ENCODE peak calls at places on chromosomes 5 and 9, in five cellular contexts. E, T, K, V and Z are unnamed samples.

GRCh38 chr9:80156262-80156661 is 584.5 kb downstream of the TLE4 start:
- DNase-seq in E (no peak), T (no peak), K (no peak), V (no peak), Z (no peak)

GRCh38 chr5:76737131-76737556 is 21.2 kb downstream of the F2R start:
- DNase-seq in E (no peak), T (peak; percentile 71), K (no peak), V (no peak), Z (no peak)

GRCh38 chr5:1937590-1937989 is 54.9 kb upstream of the IRX4 start:
- DNase-seq in E (no peak), T (no peak), K (no peak), V (no peak), Z (no peak)

GRCh38 chr5:136517755-136518154 is 152.4 kb upstream of the TRPC7 start:
- DNase-seq in E (no peak), T (no peak), K (no peak), V (no peak), Z (no peak)

GRCh38 chr5:125478599-125478998 is 732.2 kb upstream of the ZNF608 start:
- DNase-seq in E (peak; percentile 35), T (no peak), K (no peak), V (no peak), Z (no peak)

GRCh38 chr5:161369032-161369431 is 177.5 kb downstream of the GABRB2 start:
- DNase-seq in E (no peak), T (no peak), K (no peak), V (no peak), Z (no peak)

GRCh38 chr9:90948156-90948555 is 146.5 kb downstream of the SYK start:
- DNase-seq in E (no peak), T (no peak), K (no peak), V (no peak), Z (no peak)

GRCh38 chr9:116806075-116806474 is 119.0 kb downstream of the TRIM32 start:
- DNase-seq in E (no peak), T (no peak), K (no peak), V (no peak), Z (peak; percentile 24)

GRCh38 chr9:125961037-125961436 is 213.9 kb downstream of the PBX3 start:
- DNase-seq in E (no peak), T (no peak), K (no peak), V (no peak), Z (no peak)

GRCh38 chr9:134175291-134175807 is 11.0 kb upstream of the RNU6ATAC start:
- DNase-seq in E (no peak), T (no peak), K (no peak), V (peak; percentile 83), Z (peak; percentile 100)

GRCh38 chr5:38557309-38557710 is 864 bp upstream of the LIFR start:
- DNase-seq in E (peak; percentile 36), T (no peak), K (no peak), V (no peak), Z (no peak)

GRCh38 chr9:92988215-92988731 is 41.0 kb downstream of the FGD3 start:
- DNase-seq in E (no peak), T (no peak), K (no peak), V (no peak), Z (no peak)

GRCh38 chr5:170389250-170389902 is at the start of gene KCNMB1:
- DNase-seq in E (no peak), T (no peak), K (peak; percentile 43), V (no peak), Z (no peak)

GRCh38 chr9:120383999-120384924 is 195.7 kb downstream of the CDK5RAP2 start:
- DNase-seq in E (peak; percentile 88), T (no peak), K (no peak), V (no peak), Z (peak; percentile 67)

GRCh38 chr5:154103223-154103622 is 64.5 kb downstream of the MFAP3 start:
- DNase-seq in E (no peak), T (no peak), K (no peak), V (no peak), Z (no peak)

GRCh38 chr9:88433583-88434240 is 45.5 kb downstream of the SPIN1 start:
- DNase-seq in E (no peak), T (no peak), K (no peak), V (no peak), Z (no peak)

GRCh38 chr5:133121080-133121479 is 69.3 kb downstream of the HSPA4 start:
- DNase-seq in E (no peak), T (no peak), K (no peak), V (no peak), Z (no peak)

GRCh38 chr5:61167382-61167781 is 5.1 kb upstream of the SMIM15 start:
- DNase-seq in E (peak; percentile 32), T (no peak), K (no peak), V (no peak), Z (peak; percentile 42)

GRCh38 chr5:150562832-150563231 is 54.9 kb downstream of the NDST1 start:
- DNase-seq in E (no peak), T (no peak), K (no peak), V (no peak), Z (no peak)

GRCh38 chr5:42547146-42547545 is 123.9 kb downstream of the GHR start:
- DNase-seq in E (no peak), T (no peak), K (no peak), V (no peak), Z (no peak)

GRCh38 chr5:91381774-91382492 is 1.2 kb downstream of the ARRDC3 start:
- DNase-seq in E (peak; percentile 64), T (no peak), K (peak; percentile 79), V (no peak), Z (peak; percentile 68)

GRCh38 chr9:93156475-93157008 is 22.5 kb upstream of the NINJ1 start:
- DNase-seq in E (no peak), T (peak; percentile 70), K (no peak), V (no peak), Z (no peak)

GRCh38 chr5:132673939-132674630 is at the start of gene IL4:
- DNase-seq in E (no peak), T (no peak), K (no peak), V (no peak), Z (no peak)

GRCh38 chr5:123610209-123610608 is 98.2 kb downstream of the CSNK1G3 start:
- DNase-seq in E (no peak), T (no peak), K (no peak), V (no peak), Z (no peak)

GRCh38 chr9:80235752-80236151 is 664.0 kb downstream of the TLE4 start:
- DNase-seq in E (no peak), T (no peak), K (no peak), V (no peak), Z (no peak)

GRCh38 chr9:99377790-99378775 is 156.0 kb downstream of the SEC61B start:
- DNase-seq in E (no peak), T (no peak), K (no peak), V (no peak), Z (no peak)

GRCh38 chr9:112380102-112380581 is at the start of gene HSDL2:
- DNase-seq in E (peak; percentile 52), T (no peak), K (peak; percentile 60), V (no peak), Z (no peak)

GRCh38 chr9:127424669-127424986 is 446 bp downstream of the ZNF79 start:
- DNase-seq in E (no peak), T (no peak), K (no peak), V (peak; percentile 85), Z (no peak)

GRCh38 chr9:73575071-73575470 is 423.4 kb downstream of the ANXA1 start:
- DNase-seq in E (no peak), T (no peak), K (no peak), V (no peak), Z (no peak)

GRCh38 chr5:124620743-124621142 is 125.7 kb downstream of the ZNF608 start:
- DNase-seq in E (no peak), T (no peak), K (no peak), V (no peak), Z (no peak)

GRCh38 chr9:112112941-112113399 is 62.1 kb downstream of the SUSD1 start:
- DNase-seq in E (peak; percentile 53), T (no peak), K (no peak), V (no peak), Z (peak; percentile 46)

GRCh38 chr9:33159760-33160127 is 7.4 kb downstream of the B4GALT1 start:
- DNase-seq in E (peak; percentile 50), T (peak; percentile 66), K (peak; percentile 66), V (no peak), Z (no peak)

GRCh38 chr5:2656186-2656585 is 95.3 kb downstream of the IRX2 start:
- DNase-seq in E (no peak), T (no peak), K (peak; percentile 23), V (no peak), Z (no peak)

GRCh38 chr9:128309551-128309950 is 12.7 kb downstream of the TRUB2 start:
- DNase-seq in E (no peak), T (no peak), K (no peak), V (no peak), Z (no peak)

GRCh38 chr9:2127486-2127885 is 112.3 kb downstream of the SMARCA2 start:
- DNase-seq in E (no peak), T (no peak), K (no peak), V (no peak), Z (no peak)

GRCh38 chr9:86281577-86282076 is 711 bp downstream of the ISCA1 start:
- DNase-seq in E (no peak), T (no peak), K (no peak), V (peak; percentile 92), Z (no peak)

GRCh38 chr9:86282979-86283535 is 719 bp upstream of the ISCA1 start:
- DNase-seq in E (no peak), T (no peak), K (no peak), V (no peak), Z (peak; percentile 28)

GRCh38 chr9:86279839-86280238 is 2.5 kb downstream of the ISCA1 start:
- DNase-seq in E (no peak), T (no peak), K (no peak), V (no peak), Z (no peak)

GRCh38 chr9:86282077-86282978 is at the start of gene ISCA1:
- DNase-seq in E (peak; percentile 98), T (peak; percentile 95), K (peak; percentile 97), V (peak; percentile 98), Z (peak; percentile 96)

DNA sequence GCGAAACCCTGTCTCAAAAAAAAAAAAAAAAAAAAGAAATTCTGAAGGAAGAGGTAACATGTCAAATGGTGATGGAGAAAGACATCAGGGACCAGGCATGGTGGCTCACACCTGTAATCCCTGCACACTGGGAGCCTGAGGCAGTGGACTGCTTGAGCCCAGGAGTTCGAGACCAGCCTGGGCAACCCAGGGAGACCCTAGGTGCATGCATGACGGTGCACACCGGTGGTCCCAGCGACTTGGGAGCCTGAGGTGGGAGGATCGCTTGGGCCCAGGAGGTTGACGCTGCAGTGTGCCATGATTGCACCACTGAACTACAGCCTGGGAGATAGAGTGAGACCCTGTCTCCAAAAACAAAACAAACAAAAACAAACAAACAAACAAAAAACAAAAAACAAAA is 1.8 kb downstream of the ISCA1 start:
- DNase-seq in E (no peak), T (no peak), K (no peak), V (no peak), Z (no peak)
- H3K27me3 ChIP-seq in E (no peaks in the 10 kb centered on the region), T (no peaks in the 10 kb centered on the region), K (no peaks in the 10 kb centered on the region), V (no peaks in the 10 kb centered on the region), Z (no peaks in the 10 kb centered on the region)

GRCh38 chr5:27124590-27124989 is 86.2 kb upstream of the CDH9 start:
- DNase-seq in E (no peak), T (no peak), K (no peak), V (no peak), Z (peak; percentile 47)
- H3K27me3 ChIP-seq in E (no peaks in the 10 kb centered on the region), T (no peaks in the 10 kb centered on the region), K (no peaks in the 10 kb centered on the region), V (no peaks in the 10 kb centered on the region), Z (no peaks in the 10 kb centered on the region)

GRCh38 chr9:130666393-130667116 is 2.2 kb downstream of the PRDM12 start:
- DNase-seq in E (no peak), T (no peak), K (no peak), V (peak; percentile 73), Z (peak; percentile 84)
- H3K27me3 ChIP-seq in E (peaks cover 39% of the 10 kb centered on the region), T (peaks cover 3% of the 10 kb centered on the region), K (peaks cover 72% of the 10 kb centered on the region), V (peaks cover 73% of the 10 kb centered on the region), Z (peaks cover 75% of the 10 kb centered on the region)

GRCh38 chr5:63959177-63959982 is 2.9 kb downstream of the HTR1A start:
- DNase-seq in E (no peak), T (no peak), K (no peak), V (peak; percentile 76), Z (peak; percentile 82)
- H3K27me3 ChIP-seq in E (peaks cover 2% of the 10 kb centered on the region), T (no peaks in the 10 kb centered on the region), K (peaks cover 58% of the 10 kb centered on the region), V (peaks cover 42% of the 10 kb centered on the region), Z (peaks cover 39% of the 10 kb centered on the region)